ENCODE peak calls at places on chromosomes 3 and 15, in ten cellular contexts. T, X, Y, U, S, C, A, N, V and L are unnamed samples. For H3K9me3 and H3K36me3, the result is how much of the 10 kb centered on the place peaks cover.

GRCh38 chr3:45087155-45087554 is 59.0 kb downstream of the CDCP1 start:
- DNase-seq in T (no peak), X (no peak), Y (no peak), U (no peak), S (no peak), C (no peak), A (no peak), N (peak), V (no peak), L (no peak)

GRCh38 chr15:41596972-41597371 is 38.0 kb downstream of the TYRO3 start:
- DNase-seq in T (no peak), X (no peak), Y (no peak), U (no peak), S (no peak), C (no peak), A (no peak), N (no peak), V (no peak), L (no peak)

GRCh38 chr15:51708013-51708412 is 26.7 kb downstream of the SCG3 start:
- DNase-seq in T (no peak), X (no peak), Y (no peak), U (no peak), S (no peak), C (no peak), A (no peak), N (peak), V (no peak), L (peak)

GRCh38 chr15:67735896-67736295 is 89.4 kb upstream of the SKOR1 start:
- DNase-seq in T (no peak), X (no peak), Y (no peak), U (no peak), S (peak), C (no peak), A (no peak), N (no peak), V (no peak), L (no peak)

GRCh38 chr3:25547928-25548327 is 116.8 kb downstream of the TOP2B start:
- DNase-seq in T (peak), X (no peak), Y (no peak), U (no peak), S (no peak), C (no peak), A (no peak), N (no peak), V (no peak), L (no peak)

GRCh38 chr15:85542895-85543331 is 162.5 kb downstream of the AKAP13 start:
- DNase-seq in T (peak), X (no peak), Y (no peak), U (no peak), S (no peak), C (no peak), A (no peak), N (no peak), V (no peak), L (no peak)

GRCh38 chr3:187967982-187968381 is 186.0 kb upstream of the LPP start:
- DNase-seq in T (peak), X (no peak), Y (no peak), U (no peak), S (no peak), C (no peak), A (no peak), N (no peak), V (no peak), L (no peak)

GRCh38 chr3:184846500-184846899 is 34.5 kb downstream of the VPS8 start:
- DNase-seq in T (no peak), X (no peak), Y (no peak), U (no peak), S (no peak), C (no peak), A (no peak), N (no peak), V (no peak), L (no peak)

GRCh38 chr15:75620776-75621536 is 4.6 kb downstream of the SNUPN start:
- DNase-seq in T (peak), X (peak), Y (no peak), U (no peak), S (no peak), C (no peak), A (no peak), N (peak), V (peak), L (no peak)

GRCh38 chr3:124513610-124513997 is 216.6 kb upstream of the UMPS start:
- DNase-seq in T (no peak), X (no peak), Y (no peak), U (no peak), S (no peak), C (no peak), A (no peak), N (no peak), V (no peak), L (no peak)

GRCh38 chr3:139102606-139103005 is 57.9 kb upstream of the PRR23C start:
- DNase-seq in T (no peak), X (no peak), Y (no peak), U (no peak), S (no peak), C (no peak), A (no peak), N (no peak), V (no peak), L (no peak)

GRCh38 chr15:85865070-85865684 is 70.5 kb upstream of the KLHL25 start:
- DNase-seq in T (peak), X (no peak), Y (no peak), U (peak), S (no peak), C (peak), A (no peak), N (peak), V (no peak), L (peak)

GRCh38 chr3:154616298-154616697 is 186.3 kb upstream of the GPR149 start:
- DNase-seq in T (no peak), X (no peak), Y (peak), U (no peak), S (no peak), C (no peak), A (peak), N (no peak), V (no peak), L (no peak)
- TF ChIP-seq CTCF in T (no peak), X (no peak), Y (no peak), U (no peak), S (no peak), C (no peak), A (no peak), N (no peak), V (no peak), L (no peak)

GRCh38 chr15:89409993-89410767 is 75.6 kb upstream of the POLG start:
- DNase-seq in T (no peak), X (no peak), Y (no peak), U (no peak), S (no peak), C (no peak), A (no peak), N (no peak), V (no peak), L (no peak)

GRCh38 chr15:89408512-89409183 is 74.0 kb upstream of the POLG start:
- DNase-seq in T (no peak), X (no peak), Y (no peak), U (no peak), S (no peak), C (no peak), A (no peak), N (no peak), V (no peak), L (no peak)

GRCh38 chr15:89406756-89407650 is 72.4 kb upstream of the POLG start:
- DNase-seq in T (no peak), X (no peak), Y (no peak), U (no peak), S (no peak), C (no peak), A (no peak), N (no peak), V (no peak), L (no peak)

GRCh38 chr15:89406218-89406716 is 71.6 kb upstream of the POLG start:
- DNase-seq in T (no peak), X (no peak), Y (no peak), U (no peak), S (no peak), C (no peak), A (no peak), N (no peak), V (no peak), L (no peak)

DNA sequence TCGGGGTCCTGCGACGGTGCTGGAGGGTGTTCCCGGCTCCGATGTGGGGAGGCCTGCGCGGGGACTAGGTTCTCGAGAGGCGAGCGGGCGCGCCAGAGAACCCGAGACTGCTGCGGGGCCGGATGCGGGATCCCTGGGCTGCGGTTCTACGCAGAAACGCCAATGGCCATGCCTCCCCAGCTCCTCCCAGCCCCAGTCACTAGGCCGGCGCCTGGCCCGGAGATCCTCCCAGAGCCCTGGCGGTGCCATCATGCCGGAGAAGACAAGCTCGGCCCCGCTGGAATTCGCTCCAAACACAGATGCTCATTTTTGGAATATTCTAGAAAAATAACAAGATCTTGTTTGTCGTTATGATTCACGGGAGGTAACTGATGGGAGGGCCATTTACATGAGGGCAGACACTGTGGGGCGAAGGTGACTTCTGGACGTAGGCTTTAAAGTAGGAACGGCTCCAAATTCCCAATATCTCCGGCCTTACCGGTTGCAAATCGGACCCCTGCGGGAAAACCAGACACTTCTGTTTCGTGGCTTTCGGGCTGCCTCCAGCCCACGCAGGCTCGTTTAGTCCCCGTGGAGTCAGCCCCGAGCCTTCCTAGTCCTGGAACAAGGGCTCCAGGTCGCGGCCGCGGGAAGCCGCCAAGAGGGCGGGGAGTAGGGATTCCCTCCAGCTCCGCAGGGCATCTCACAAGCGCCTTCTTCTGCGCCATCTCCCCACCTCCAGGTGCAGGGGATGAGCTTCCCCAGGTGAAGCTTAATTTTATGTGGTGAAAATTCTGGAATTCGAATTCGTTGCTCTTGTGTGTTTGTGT is 74.8 kb upstream of the POLG start:
- DNase-seq in T (no peak), X (no peak), Y (no peak), U (no peak), S (no peak), C (no peak), A (no peak), N (no peak), V (no peak), L (no peak)
- H3K9me3 ChIP-seq in T (under half), X (under half), Y (under half), U (under half), S (under half), C (under half), A (under half), N (under half), V (under half), L (under half)

GRCh38 chr3:117671707-117672318 is 962.2 kb downstream of the TUSC7 start:
- DNase-seq in T (no peak), X (no peak), Y (no peak), U (peak), S (no peak), C (no peak), A (no peak), N (no peak), V (peak), L (no peak)
- H3K36me3 ChIP-seq in T (under half), X (under half), Y (under half), U (under half), S (under half), C (under half), A (under half), N (under half), V (under half), L (under half)

GRCh38 chr3:2898591-2899353 is 211.4 kb downstream of the IL5RA start:
- DNase-seq in T (no peak), X (no peak), Y (no peak), U (no peak), S (no peak), C (no peak), A (no peak), N (no peak), V (no peak), L (no peak)
- TF ChIP-seq CTCF in T (no peak), X (no peak), Y (no peak), U (no peak), S (no peak), C (no peak), A (no peak), N (no peak), V (no peak), L (no peak)

GRCh38 chr15:48089664-48090063 is 31.1 kb upstream of the SLC24A5 start:
- DNase-seq in T (no peak), X (no peak), Y (no peak), U (no peak), S (no peak), C (no peak), A (no peak), N (no peak), V (no peak), L (no peak)
- H3K9me3 ChIP-seq in T (under half), X (under half), Y (under half), U (under half), S (under half), C (under half), A (under half), N (under half), V (under half), L (under half)

GRCh38 chr3:13877911-13878710 is 1.8 kb downstream of the WNT7A start:
- DNase-seq in T (no peak), X (no peak), Y (no peak), U (peak), S (no peak), C (no peak), A (peak), N (no peak), V (no peak), L (no peak)
- H3K36me3 ChIP-seq in T (under half), X (under half), Y (under half), U (under half), S (under half), C (under half), A (under half), N (under half), V (under half), L (under half)

GRCh38 chr3:46860381-46861292 is 2.6 kb downstream of the MYL3 start:
- DNase-seq in T (no peak), X (peak), Y (peak), U (peak), S (no peak), C (no peak), A (peak), N (peak), V (no peak), L (peak)
- TF ChIP-seq CTCF in T (peak), X (peak), Y (no peak), U (peak), S (peak), C (peak), A (no peak), N (no peak), V (no peak), L (peak)

GRCh38 chr3:20012164-20012563 is at the start of gene PP2D1:
- DNase-seq in T (no peak), X (no peak), Y (no peak), U (no peak), S (no peak), C (no peak), A (no peak), N (no peak), V (no peak), L (no peak)
- H3K9me3 ChIP-seq in T (under half), X (under half), Y (under half), U (under half), S (under half), C (under half), A (under half), N (under half), V (under half), L (under half)